ENCODE peak calls at places on chromosomes 6 and 20, in four cellular contexts. R, K, N and X are unnamed samples.

GRCh38 chr6:63452117-63452516 is 120.2 kb upstream of the LOC128125822 start:
- DNase-seq in R (no peak), K (no peak), N (no peak), X (peak; percentile 14)

GRCh38 chr6:3419624-3420272 is 37.1 kb downstream of the SLC22A23 start:
- DNase-seq in R (peak; percentile 79), K (peak; percentile 84), N (peak; percentile 37), X (peak; percentile 93)

GRCh38 chr6:15269619-15270018 is 23.8 kb downstream of the JARID2 start:
- DNase-seq in R (no peak), K (no peak), N (no peak), X (no peak)

GRCh38 chr6:167703347-167703746 is 123.4 kb upstream of the AFDN start:
- DNase-seq in R (no peak), K (no peak), N (no peak), X (no peak)

GRCh38 chr20:63706852-63707557 is 771 bp downstream of the ARFRP1 start:
- DNase-seq in R (peak; percentile 20), K (peak; percentile 50), N (peak; percentile 31), X (peak; percentile 46)

GRCh38 chr6:148445620-148446019 is 103.0 kb downstream of the SASH1 start:
- DNase-seq in R (peak; percentile 43), K (peak; percentile 77), N (peak; percentile 57), X (peak; percentile 42)

GRCh38 chr6:163180874-163181541 is 233.5 kb upstream of the QKI start:
- DNase-seq in R (peak; percentile 54), K (peak; percentile 63), N (peak; percentile 74), X (peak; percentile 65)

GRCh38 chr6:149925253-149925973 is 2.5 kb upstream of the RAET1G start:
- DNase-seq in R (peak; percentile 31), K (peak; percentile 9), N (no peak), X (peak; percentile 16)

GRCh38 chr6:103079867-103080266 is 1686.4 kb downstream of the GRIK2 start:
- DNase-seq in R (no peak), K (no peak), N (no peak), X (no peak)

GRCh38 chr6:11275598-11275997 is 43.1 kb upstream of the NEDD9 start:
- DNase-seq in R (no peak), K (no peak), N (no peak), X (no peak)

GRCh38 chr20:47406849-47407682 is 50.6 kb upstream of the ZMYND8 start:
- DNase-seq in R (peak; percentile 17), K (no peak), N (peak; percentile 36), X (peak; percentile 41)

GRCh38 chr6:127117979-127118504 is 429 bp upstream of the RSPO3 start:
- DNase-seq in R (no peak), K (no peak), N (peak; percentile 33), X (no peak)

GRCh38 chr6:19289408-19289967 is 547.7 kb upstream of the ID4 start:
- DNase-seq in R (no peak), K (no peak), N (no peak), X (no peak)

GRCh38 chr6:169035381-169036280 is 218.0 kb downstream of the THBS2 start:
- DNase-seq in R (peak; percentile 89), K (peak; percentile 60), N (peak; percentile 49), X (peak; percentile 72)

GRCh38 chr6:104788400-104788799 is 71.3 kb downstream of the HACE1 start:
- DNase-seq in R (peak; percentile 33), K (no peak), N (no peak), X (no peak)

GRCh38 chr6:38054526-38054925 is 235.0 kb downstream of the ZFAND3 start:
- DNase-seq in R (no peak), K (no peak), N (no peak), X (no peak)

GRCh38 chr6:38319259-38320255 is 320.2 kb downstream of the BTBD9 start:
- DNase-seq in R (no peak), K (no peak), N (peak; percentile 15), X (no peak)

GRCh38 chr20:51486197-51487005 is 56.1 kb downstream of the NFATC2 start:
- DNase-seq in R (no peak), K (peak; percentile 34), N (no peak), X (no peak)

GRCh38 chr20:2709205-2709981 is 16.8 kb downstream of the EBF4 start:
- DNase-seq in R (no peak), K (no peak), N (no peak), X (no peak)

GRCh38 chr6:44653761-44654218 is 266.3 kb downstream of the CDC5L start:
- DNase-seq in R (peak; percentile 63), K (no peak), N (peak; percentile 63), X (no peak)

GRCh38 chr6:110448846-110449544 is 27.4 kb downstream of the SLC22A16 start:
- DNase-seq in R (no peak), K (no peak), N (no peak), X (no peak)

GRCh38 chr6:4270799-4271198 is 135.4 kb upstream of the ECI2 start:
- DNase-seq in R (peak; percentile 45), K (peak; percentile 50), N (peak; percentile 9), X (peak; percentile 68)

GRCh38 chr20:34375977-34376430 is 12.9 kb downstream of the ITCH start:
- DNase-seq in R (no peak), K (no peak), N (no peak), X (no peak)

GRCh38 chr20:20211988-20212518 is 155.9 kb upstream of the INSM1 start:
- DNase-seq in R (no peak), K (no peak), N (no peak), X (no peak)

GRCh38 chr6:112330877-112331260 is 16.3 kb upstream of the RFPL4B start:
- DNase-seq in R (no peak), K (no peak), N (no peak), X (no peak)

GRCh38 chr6:170366248-170366960 is 59.8 kb downstream of the FAM120B start:
- DNase-seq in R (no peak), K (no peak), N (no peak), X (no peak)

GRCh38 chr6:136403166-136403980 is 113.7 kb upstream of the BCLAF1 start:
- DNase-seq in R (peak; percentile 92), K (peak; percentile 86), N (peak; percentile 96), X (peak; percentile 99)

GRCh38 chr20:48722002-48722731 is 105.6 kb downstream of the PREX1 start:
- DNase-seq in R (peak; percentile 81), K (peak; percentile 88), N (peak; percentile 71), X (no peak)

DNA sequence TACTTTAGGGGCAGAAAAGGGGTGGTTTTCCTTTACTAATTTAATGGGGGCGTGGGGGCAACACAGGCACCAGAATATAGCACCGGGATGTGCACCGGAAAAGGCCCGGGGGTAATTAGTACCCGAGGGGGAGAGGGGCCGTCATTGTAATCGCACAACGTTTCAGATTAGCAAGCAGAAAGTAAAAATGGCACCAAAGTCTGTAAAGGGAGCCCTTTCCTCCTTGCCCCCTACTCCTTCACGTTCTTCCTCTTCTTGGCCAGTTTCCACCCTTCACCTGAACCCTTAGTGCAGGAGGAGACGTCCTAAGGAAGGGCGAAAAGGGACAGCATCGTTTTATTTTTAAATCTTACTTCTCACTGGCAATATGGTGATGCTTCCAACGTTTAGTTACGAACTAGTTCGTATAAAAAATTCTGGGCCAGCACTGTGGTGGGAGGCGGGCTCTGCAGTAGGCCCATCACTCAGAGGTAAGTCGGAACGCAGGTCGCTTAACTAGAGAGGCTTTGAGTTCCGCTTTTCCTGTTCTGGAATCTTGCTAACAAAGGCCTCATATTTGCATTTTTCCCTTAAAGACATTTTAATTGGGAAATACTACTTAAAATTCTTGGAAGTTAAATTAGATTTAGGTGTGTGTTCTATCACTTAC is 784 bp upstream of the CEP85L start:
- DNase-seq in R (no peak), K (no peak), N (no peak), X (no peak)
- H3K4me3 ChIP-seq in R (peak overlapping the region; percentile 80), K (peak overlapping the region; percentile 84), N (peak overlapping the region; percentile 64), X (peak overlapping the region; percentile 72)

GRCh38 chr20:41087325-41087685 is 50.0 kb upstream of the PLCG1 start:
- DNase-seq in R (no peak), K (no peak), N (no peak), X (no peak)

GRCh38 chr20:41091926-41092325 is 45.4 kb upstream of the PLCG1 start:
- DNase-seq in R (no peak), K (no peak), N (peak; percentile 54), X (no peak)

GRCh38 chr20:41086402-41087324 is 50.7 kb upstream of the PLCG1 start:
- DNase-seq in R (no peak), K (no peak), N (no peak), X (no peak)

GRCh38 chr20:41087777-41088176 is 49.6 kb upstream of the PLCG1 start:
- DNase-seq in R (no peak), K (no peak), N (no peak), X (no peak)

GRCh38 chr20:41089555-41089954 is 47.8 kb upstream of the PLCG1 start:
- DNase-seq in R (no peak), K (no peak), N (no peak), X (no peak)
- TF ChIP-seq CTCF in R (no peak), K (peak; percentile 16), N (no peak), X (no peak)

GRCh38 chr20:35773154-35773751 is 1.4 kb downstream of the PHF20 start:
- DNase-seq in R (no peak), K (peak; percentile 33), N (no peak), X (peak; percentile 17)
- H3K4me3 ChIP-seq in R (peak overlapping the region; percentile 94), K (peak overlapping the region; percentile 91), N (peak overlapping the region; percentile 97), X (peak overlapping the region; percentile 90)

DNA sequence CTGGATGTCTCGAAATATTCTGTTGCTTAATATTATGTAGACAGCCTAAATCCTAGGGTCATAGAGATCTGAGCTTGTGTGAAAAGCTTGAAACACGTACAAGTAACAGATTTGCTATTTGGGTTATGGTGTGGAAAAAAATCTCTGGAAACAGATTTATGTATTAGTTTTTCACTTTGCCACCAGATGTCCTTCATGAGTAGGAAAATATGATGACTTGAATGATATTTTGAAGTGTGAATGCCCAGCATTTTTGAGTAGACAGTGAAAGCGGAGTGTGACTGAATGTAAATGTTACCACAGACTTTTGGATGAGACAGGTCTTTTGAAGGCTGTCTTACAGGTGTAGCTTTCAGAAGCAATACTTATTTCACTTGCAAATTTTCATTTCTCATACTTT is 4.2 kb upstream of the BMP6 start:
- DNase-seq in R (peak; percentile 71), K (no peak), N (peak; percentile 52), X (peak; percentile 52)
- TF ChIP-seq CTCF in R (peak; percentile 59), K (peak; percentile 28), N (peak; percentile 31), X (peak; percentile 38)

DNA sequence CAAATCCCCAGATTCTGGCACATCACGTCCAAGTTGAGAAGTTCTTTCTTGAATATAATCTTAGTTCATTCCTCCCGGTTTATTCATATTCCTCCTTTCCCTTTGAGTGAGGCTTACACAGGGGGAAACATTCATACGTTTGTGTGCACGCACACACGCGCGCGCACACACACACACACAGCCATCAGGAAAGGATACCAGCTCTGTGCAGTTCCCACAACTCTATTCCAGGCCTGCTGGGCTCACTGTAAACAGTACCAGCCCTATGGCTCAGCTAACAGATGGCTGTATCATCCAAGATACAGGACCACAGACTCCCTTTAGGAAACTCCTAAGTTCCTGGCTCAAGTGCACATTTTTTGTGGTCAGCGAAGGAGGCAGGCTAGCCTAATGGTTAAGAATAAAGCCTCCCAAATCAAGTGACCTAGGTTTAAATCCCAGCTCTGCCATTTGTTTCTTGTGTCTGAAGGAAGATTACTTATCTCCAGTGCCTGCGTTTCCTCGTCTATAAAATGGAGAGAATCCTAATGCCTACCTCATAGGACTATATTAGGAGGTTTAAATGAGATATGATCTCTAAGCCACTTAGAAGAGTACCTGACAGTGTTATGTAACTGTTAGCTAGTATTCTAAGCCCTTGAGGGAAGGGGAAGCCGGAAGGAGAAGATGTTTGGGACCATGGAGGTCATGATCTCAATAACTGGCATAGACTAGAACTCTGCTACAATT is 3.7 kb upstream of the TAF8 start:
- DNase-seq in R (peak; percentile 16), K (no peak), N (peak; percentile 88), X (peak; percentile 77)
- H3K4me3 ChIP-seq in R (no peak overlapping the region), K (peak overlapping the region; percentile 5), N (peak overlapping the region; percentile 93), X (peak overlapping the region; percentile 78)

GRCh38 chr20:56249244-56249955 is 868 bp downstream of the MC3R start:
- DNase-seq in R (no peak), K (no peak), N (no peak), X (peak; percentile 13)
- TF ChIP-seq CTCF in R (peak; percentile 33), K (peak; percentile 23), N (peak; percentile 19), X (peak; percentile 31)